ENCODE peak calls at places on chromosomes 13 and 19, in seven cellular contexts. Z, F, J, H, W, Q and M are unnamed samples.
A peak's percentile ranks its signal among the peaks of the same experiment; 100 is the strongest.

GRCh38 chr13:64029343-64030093 is 2613.9 kb upstream of the PCDH20 start:
- DNase-seq in Z (no peak), F (no peak), J (no peak), H (peak; percentile 10), W (no peak), Q (no peak), M (no peak)

GRCh38 chr13:74040200-74040599 is 94.0 kb downstream of the KLF12 start:
- DNase-seq in Z (peak; percentile 19), F (peak; percentile 28), J (peak; percentile 31), H (peak; percentile 30), W (peak; percentile 65), Q (peak; percentile 35), M (peak; percentile 29)

GRCh38 chr13:32838985-32839384 is 177.2 kb upstream of the KL start:
- DNase-seq in Z (no peak), F (peak; percentile 14), J (peak; percentile 59), H (no peak), W (peak; percentile 71), Q (peak; percentile 29), M (peak; percentile 53)

GRCh38 chr13:111371720-111372119 is 51.3 kb downstream of the TEX29 start:
- DNase-seq in Z (no peak), F (no peak), J (no peak), H (no peak), W (no peak), Q (no peak), M (no peak)

GRCh38 chr19:45097450-45097775 is 4.4 kb downstream of the PPP1R37 start:
- DNase-seq in Z (no peak), F (no peak), J (no peak), H (no peak), W (no peak), Q (no peak), M (no peak)

GRCh38 chr19:45767410-45767880 is 1.6 kb downstream of the SIX5 start:
- DNase-seq in Z (peak; percentile 62), F (peak; percentile 79), J (peak; percentile 89), H (peak; percentile 88), W (peak; percentile 84), Q (peak; percentile 84), M (peak; percentile 88)

GRCh38 chr13:110538632-110539031 is 22.9 kb downstream of the RAB20 start:
- DNase-seq in Z (no peak), F (no peak), J (no peak), H (peak; percentile 72), W (no peak), Q (peak; percentile 87), M (no peak)

GRCh38 chr19:55857149-55857548 is 20.8 kb downstream of the NLRP4 start:
- DNase-seq in Z (no peak), F (no peak), J (no peak), H (no peak), W (no peak), Q (no peak), M (no peak)

GRCh38 chr13:79448413-79448812 is 32.5 kb upstream of the NDFIP2 start:
- DNase-seq in Z (peak; percentile 50), F (no peak), J (peak; percentile 20), H (no peak), W (no peak), Q (no peak), M (no peak)

GRCh38 chr13:100443998-100444328 is 144.6 kb downstream of the GGACT start:
- DNase-seq in Z (no peak), F (no peak), J (no peak), H (no peak), W (no peak), Q (no peak), M (no peak)

GRCh38 chr19:15403151-15403531 is 15.6 kb downstream of the AKAP8L start:
- DNase-seq in Z (no peak), F (no peak), J (no peak), H (no peak), W (no peak), Q (no peak), M (no peak)

GRCh38 chr13:93248627-93249047 is 22.0 kb downstream of the GPC6 start:
- DNase-seq in Z (no peak), F (peak; percentile 63), J (peak; percentile 35), H (peak; percentile 64), W (peak; percentile 75), Q (no peak), M (peak; percentile 88)

GRCh38 chr13:76692326-76692725 is 193.9 kb downstream of the KCTD12 start:
- DNase-seq in Z (no peak), F (no peak), J (no peak), H (no peak), W (no peak), Q (no peak), M (no peak)

GRCh38 chr19:14369399-14370168 is 11.7 kb upstream of the ADGRE5 start:
- DNase-seq in Z (no peak), F (peak; percentile 32), J (peak; percentile 64), H (no peak), W (no peak), Q (peak; percentile 50), M (peak; percentile 25)
- H3K4me3 ChIP-seq in Z (no peak overlapping the region), F (no peak overlapping the region), J (no peak overlapping the region), H (no peak overlapping the region), W (no peak overlapping the region), Q (no peak overlapping the region), M (no peak overlapping the region)

GRCh38 chr19:1766800-1767352 is 13.6 kb downstream of the ONECUT3 start:
- DNase-seq in Z (no peak), F (no peak), J (no peak), H (no peak), W (no peak), Q (no peak), M (no peak)

GRCh38 chr19:1768918-1769644 is 15.8 kb downstream of the ONECUT3 start:
- DNase-seq in Z (no peak), F (no peak), J (no peak), H (no peak), W (no peak), Q (no peak), M (no peak)

GRCh38 chr19:1769645-1769985 is 16.3 kb downstream of the ONECUT3 start:
- DNase-seq in Z (no peak), F (no peak), J (no peak), H (no peak), W (no peak), Q (no peak), M (no peak)

GRCh38 chr19:1767464-1767933 is 14.2 kb downstream of the ONECUT3 start:
- DNase-seq in Z (no peak), F (no peak), J (no peak), H (peak; percentile 58), W (peak; percentile 53), Q (peak; percentile 21), M (no peak)

GRCh38 chr19:1768248-1768647 is 14.9 kb downstream of the ONECUT3 start:
- DNase-seq in Z (no peak), F (no peak), J (no peak), H (no peak), W (no peak), Q (no peak), M (no peak)
- TF ChIP-seq CTCF in Z (peak; percentile 29), F (peak; percentile 55), J (peak; percentile 35), H (no peak), W (no peak), Q (no peak), M (peak; percentile 47)

GRCh38 chr13:40961826-40962225 is 57.3 kb downstream of the ELF1 start:
- DNase-seq in Z (no peak), F (no peak), J (no peak), H (no peak), W (no peak), Q (no peak), M (no peak)
- H3K4me3 ChIP-seq in Z (no peak overlapping the region), F (no peak overlapping the region), J (no peak overlapping the region), H (no peak overlapping the region), W (no peak overlapping the region), Q (no peak overlapping the region), M (no peak overlapping the region)

GRCh38 chr13:91078093-91078679 is 269.3 kb upstream of the MIR17HG start:
- DNase-seq in Z (peak; percentile 12), F (no peak), J (no peak), H (no peak), W (peak; percentile 20), Q (no peak), M (peak; percentile 22)
- TF ChIP-seq CTCF in Z (peak; percentile 2), F (peak; percentile 31), J (no peak), H (no peak), W (peak; percentile 53), Q (peak; percentile 55), M (peak; percentile 33)

GRCh38 chr13:80529734-80530133 is 188.8 kb upstream of the SPRY2 start:
- DNase-seq in Z (peak; percentile 85), F (peak; percentile 15), J (no peak), H (no peak), W (no peak), Q (no peak), M (peak; percentile 60)
- H3K4me3 ChIP-seq in Z (no peak overlapping the region), F (no peak overlapping the region), J (no peak overlapping the region), H (no peak overlapping the region), W (no peak overlapping the region), Q (no peak overlapping the region), M (no peak overlapping the region)